ENCODE peak calls at places on chromosome 22, in nine cellular contexts. K is endothelial cell of umbilical vein, E is heart left ventricle, O is adrenal gland, H is spleen, Q is IMR-90, C is thyroid gland, G is stomach, W is H1. Y is an unnamed sample.

GRCh38 chr22:37176464-37177061 is 11.5 kb downstream of the C1QTNF6 start:
- DNase-seq in O (no peak), K (peak; percentile 96), W (no peak), G (peak; percentile 62), H (peak; percentile 84), Q (peak; percentile 78), E (peak; percentile 83), C (peak; percentile 32), Y (peak; percentile 47)

GRCh38 chr22:20906387-20906767 is 10.8 kb upstream of the CRKL start:
- DNase-seq in E (no peak), W (no peak), G (no peak), K (no peak), O (no peak), C (no peak), Q (no peak), H (no peak), Y (no peak)

GRCh38 chr22:28172948-28173360 is 253.9 kb upstream of the PITPNB start:
- DNase-seq in H (no peak), E (no peak), O (no peak), C (no peak), Q (no peak), K (peak; percentile 32), G (no peak), W (no peak), Y (no peak)

GRCh38 chr22:46135611-46136538 is 14.5 kb upstream of the PPARA start:
- DNase-seq in H (peak; percentile 56), W (no peak), Q (no peak), K (no peak), G (no peak), C (no peak), O (no peak), E (no peak), Y (no peak)

GRCh38 chr22:19605508-19606331 is 81.5 kb upstream of the CLDN5 start:
- DNase-seq in C (peak; percentile 8), Q (no peak), H (no peak), O (no peak), W (no peak), K (no peak), E (no peak), G (no peak), Y (no peak)

GRCh38 chr22:46049726-46050450 is 72.9 kb upstream of the WNT7B start:
- DNase-seq in Q (no peak), O (no peak), K (no peak), E (no peak), C (no peak), H (peak; percentile 78), W (no peak), G (peak; percentile 24), Y (no peak)

GRCh38 chr22:45709004-45709739 is 37.5 kb downstream of the ATXN10 start:
- DNase-seq in O (no peak), Q (peak; percentile 79), C (no peak), K (peak; percentile 33), G (no peak), H (no peak), E (no peak), W (no peak), Y (no peak)

GRCh38 chr22:44409691-44410316 is 88.2 kb downstream of the RTL6 start:
- DNase-seq in K (no peak), W (no peak), E (no peak), G (no peak), C (no peak), Q (no peak), H (peak; percentile 47), O (no peak), Y (no peak)

GRCh38 chr22:47176573-47177333 is 414.3 kb downstream of the TBC1D22A start:
- DNase-seq in K (no peak), E (peak; percentile 3), Q (no peak), C (no peak), O (peak; percentile 8), H (peak; percentile 64), G (no peak), W (no peak), Y (no peak)

GRCh38 chr22:24433868-24434471 is 6.6 kb downstream of the ADORA2A start:
- DNase-seq in Q (peak; percentile 73), O (no peak), G (no peak), C (no peak), E (no peak), W (no peak), K (peak; percentile 40), H (peak; percentile 88), Y (peak; percentile 31)
- TF ChIP-seq POLR2A in Q (no peak), O (no peak), G (no peak), C (no peak), E (no peak), W (no peak), K (no peak), H (no peak), Y (no peak)

GRCh38 chr22:38317995-38318715 is 922 bp upstream of the CSNK1E start:
- DNase-seq in E (peak; percentile 76), W (no peak), Q (peak; percentile 93), G (peak; percentile 71), C (peak; percentile 28), O (peak; percentile 69), H (no peak), K (peak; percentile 83), Y (peak; percentile 74)
- TF ChIP-seq POLR2A in E (no peak), W (no peak), Q (peak; percentile 29), G (no peak), C (peak; percentile 15), O (no peak), H (no peak), K (peak; percentile 73), Y (peak; percentile 47)

GRCh38 chr22:24953294-24954113 is 988 bp downstream of the KIAA1671 start:
- DNase-seq in W (peak; percentile 57), G (peak; percentile 64), C (peak; percentile 59), O (peak; percentile 54), E (peak; percentile 60), Q (no peak), H (no peak), K (peak; percentile 27), Y (no peak)

GRCh38 chr22:24952837-24953293 is 349 bp downstream of the KIAA1671 start:
- DNase-seq in H (peak; percentile 78), W (peak; percentile 79), Q (peak; percentile 7), K (peak; percentile 86), O (peak; percentile 62), E (peak; percentile 37), C (peak; percentile 69), G (peak; percentile 61), Y (no peak)

GRCh38 chr22:24950272-24950902 is 2.1 kb upstream of the KIAA1671 start:
- DNase-seq in K (no peak), W (peak; percentile 76), H (no peak), O (no peak), C (no peak), G (no peak), Q (peak; percentile 8), E (no peak), Y (no peak)

GRCh38 chr22:24954114-24954463 is 1.6 kb downstream of the KIAA1671 start:
- DNase-seq in W (no peak), E (no peak), C (no peak), Q (no peak), K (peak; percentile 22), G (no peak), O (no peak), H (no peak), Y (no peak)

GRCh38 chr22:24951942-24952836 is at the start of gene KIAA1671:
- DNase-seq in W (peak; percentile 98), G (peak; percentile 91), E (peak; percentile 88), Q (peak; percentile 27), K (peak; percentile 87), O (peak; percentile 94), C (peak; percentile 90), H (peak; percentile 93), Y (peak; percentile 77)
- TF ChIP-seq POLR2A in W (no peak), G (no peak), E (no peak), Q (no peak), K (no peak), O (peak; percentile 66), C (peak; percentile 96), H (no peak), Y (no peak)

GRCh38 chr22:50272103-50272782 is 2.1 kb upstream of the MAPK11 start:
- DNase-seq in O (no peak), K (no peak), E (no peak), G (no peak), H (no peak), Q (peak; percentile 13), C (no peak), W (peak; percentile 73), Y (no peak)
- TF ChIP-seq POLR2A in O (no peak), K (no peak), E (no peak), G (no peak), H (no peak), Q (no peak), C (no peak), W (no peak), Y (no peak)

Y was measured in erythroblast.